ENCODE peak calls at places on chromosome 1, in ten cellular contexts. T, Q, O, M, W, I, Z, Y, L and X are unnamed samples.

GRCh38 chr1:3465091-3465934 is 10.8 kb downstream of the ARHGEF16 start:
- DNase-seq in T (no peak), Q (no peak), O (no peak), M (no peak), W (no peak), I (no peak), Z (no peak), Y (no peak), L (no peak), X (no peak)

GRCh38 chr1:97145321-97145956 is 423.9 kb downstream of the PTBP2 start:
- DNase-seq in T (no peak), Q (peak), O (no peak), M (no peak), W (no peak), I (no peak), Z (no peak), Y (peak), L (peak), X (peak)

GRCh38 chr1:2072109-2072806 is 22.0 kb downstream of the PRKCZ start:
- DNase-seq in T (no peak), Q (no peak), O (no peak), M (no peak), W (no peak), I (no peak), Z (no peak), Y (no peak), L (no peak), X (no peak)

GRCh38 chr1:221810406-221810805 is 68.5 kb upstream of the DUSP10 start:
- DNase-seq in T (no peak), Q (no peak), O (no peak), M (no peak), W (no peak), I (no peak), Z (no peak), Y (peak), L (no peak), X (no peak)

GRCh38 chr1:160040481-160040880 is 8.7 kb upstream of the PIGM start:
- DNase-seq in T (no peak), Q (no peak), O (no peak), M (no peak), W (no peak), I (no peak), Z (no peak), Y (no peak), L (no peak), X (no peak)

GRCh38 chr1:112605633-112606327 is 13.2 kb downstream of the ST7L start:
- DNase-seq in T (no peak), Q (no peak), O (no peak), M (no peak), W (no peak), I (no peak), Z (no peak), Y (no peak), L (peak), X (no peak)

GRCh38 chr1:37479255-37480124 is 5.1 kb downstream of the ZC3H12A start:
- DNase-seq in T (peak), Q (no peak), O (peak), M (peak), W (peak), I (no peak), Z (peak), Y (peak), L (peak), X (peak)

GRCh38 chr1:198798923-198799386 is 160.1 kb downstream of the PTPRC start:
- DNase-seq in T (no peak), Q (no peak), O (no peak), M (no peak), W (no peak), I (no peak), Z (no peak), Y (no peak), L (no peak), X (no peak)

GRCh38 chr1:208213786-208214185 is 30.4 kb downstream of the PLXNA2 start:
- DNase-seq in T (no peak), Q (no peak), O (no peak), M (no peak), W (no peak), I (no peak), Z (no peak), Y (no peak), L (no peak), X (peak)

GRCh38 chr1:28282426-28283407 is 23.4 kb downstream of the SESN2 start:
- DNase-seq in T (no peak), Q (no peak), O (no peak), M (no peak), W (no peak), I (no peak), Z (no peak), Y (no peak), L (no peak), X (no peak)

GRCh38 chr1:81369814-81370213 is 430.9 kb upstream of the ADGRL2 start:
- DNase-seq in T (no peak), Q (no peak), O (no peak), M (no peak), W (no peak), I (no peak), Z (no peak), Y (no peak), L (no peak), X (peak)

GRCh38 chr1:148160048-148160395 is 7.9 kb upstream of the NBPF11 start:
- DNase-seq in T (no peak), Q (no peak), O (no peak), M (no peak), W (no peak), I (no peak), Z (no peak), Y (no peak), L (no peak), X (no peak)

GRCh38 chr1:235688096-235688495 is 38.5 kb upstream of the GNG4 start:
- DNase-seq in T (no peak), Q (no peak), O (no peak), M (no peak), W (no peak), I (no peak), Z (no peak), Y (no peak), L (no peak), X (no peak)